ENCODE peak calls at places on chromosomes 3 and 15, in five cellular contexts. One of them, this sample, is unnamed.
A peak's percentile ranks its signal among the peaks of the same experiment; 100 is the strongest.

GRCh38 chr3:141370065-141370533 is 1.8 kb downstream of the ZBTB38 start:
- DNase-seq in colonic mucosa: peak; percentile 66
- DNase-seq in adrenal gland: peak; percentile 70
- DNase-seq in A549: peak; percentile 92
- DNase-seq in astrocyte: peak; percentile 87
- DNase-seq in this sample: peak; percentile 53

GRCh38 chr3:52773361-52774065 is 2.8 kb upstream of the NEK4 start:
- DNase-seq in astrocyte: no peak
- DNase-seq in adrenal gland: no peak
- DNase-seq in A549: no peak
- DNase-seq in colonic mucosa: no peak
- DNase-seq in this sample: no peak

GRCh38 chr15:41006479-41006878 is 53.2 kb downstream of the CHAC1 start:
- DNase-seq in colonic mucosa: no peak
- DNase-seq in astrocyte: no peak
- DNase-seq in adrenal gland: no peak
- DNase-seq in A549: no peak
- DNase-seq in this sample: no peak

GRCh38 chr3:158097571-158098553 is 8.4 kb downstream of the SHOX2 start:
- DNase-seq in colonic mucosa: peak; percentile 83
- DNase-seq in A549: peak; percentile 90
- DNase-seq in astrocyte: no peak
- DNase-seq in adrenal gland: peak; percentile 69
- DNase-seq in this sample: peak; percentile 87

GRCh38 chr3:4999626-5000184 is 20.5 kb downstream of the BHLHE40 start:
- DNase-seq in A549: no peak
- DNase-seq in colonic mucosa: no peak
- DNase-seq in adrenal gland: no peak
- DNase-seq in astrocyte: no peak
- DNase-seq in this sample: no peak

GRCh38 chr3:111845996-111846395 is 13.1 kb upstream of the PHLDB2 start:
- DNase-seq in A549: no peak
- DNase-seq in colonic mucosa: no peak
- DNase-seq in astrocyte: no peak
- DNase-seq in adrenal gland: no peak
- DNase-seq in this sample: no peak

GRCh38 chr3:160450846-160451245 is 1.3 kb upstream of the TRIM59 start:
- DNase-seq in adrenal gland: no peak
- DNase-seq in colonic mucosa: no peak
- DNase-seq in A549: no peak
- DNase-seq in astrocyte: peak; percentile 90
- DNase-seq in this sample: no peak

GRCh38 chr3:179760944-179761343 is 108.1 kb downstream of the USP13 start:
- DNase-seq in colonic mucosa: no peak
- DNase-seq in adrenal gland: peak; percentile 81
- DNase-seq in A549: peak; percentile 33
- DNase-seq in astrocyte: peak; percentile 61
- DNase-seq in this sample: no peak

GRCh38 chr3:10988003-10988402 is 4.5 kb upstream of the SLC6A1 start:
- DNase-seq in astrocyte: no peak
- DNase-seq in A549: no peak
- DNase-seq in adrenal gland: no peak
- DNase-seq in colonic mucosa: no peak
- DNase-seq in this sample: no peak

GRCh38 chr3:84209473-84209872 is 749.3 kb upstream of the CADM2 start:
- DNase-seq in colonic mucosa: no peak
- DNase-seq in A549: no peak
- DNase-seq in adrenal gland: no peak
- DNase-seq in astrocyte: no peak
- DNase-seq in this sample: no peak

GRCh38 chr3:4302747-4303146 is 422 bp upstream of the SETMAR start:
- DNase-seq in A549: no peak
- DNase-seq in astrocyte: no peak
- DNase-seq in colonic mucosa: peak; percentile 25
- DNase-seq in adrenal gland: no peak
- DNase-seq in this sample: peak; percentile 13

GRCh38 chr3:60755094-60755493 is 496.2 kb downstream of the FHIT start:
- DNase-seq in adrenal gland: no peak
- DNase-seq in colonic mucosa: no peak
- DNase-seq in astrocyte: no peak
- DNase-seq in A549: peak; percentile 8
- DNase-seq in this sample: no peak

GRCh38 chr3:129618186-129618820 is 11.8 kb upstream of the PLXND1 start:
- DNase-seq in adrenal gland: no peak
- DNase-seq in colonic mucosa: no peak
- DNase-seq in astrocyte: no peak
- DNase-seq in A549: no peak
- DNase-seq in this sample: no peak

GRCh38 chr3:10725067-10725466 is 91.0 kb upstream of the SLC6A11 start:
- DNase-seq in astrocyte: no peak
- DNase-seq in colonic mucosa: no peak
- DNase-seq in A549: no peak
- DNase-seq in adrenal gland: no peak
- DNase-seq in this sample: no peak

GRCh38 chr15:81373996-81374395 is at the start of gene TMC3:
- DNase-seq in A549: no peak
- DNase-seq in colonic mucosa: no peak
- DNase-seq in astrocyte: peak; percentile 77
- DNase-seq in adrenal gland: no peak
- DNase-seq in this sample: no peak

GRCh38 chr15:39658740-39659139 is 77.9 kb downstream of the THBS1 start:
- DNase-seq in colonic mucosa: no peak
- DNase-seq in astrocyte: no peak
- DNase-seq in adrenal gland: no peak
- DNase-seq in A549: no peak
- DNase-seq in this sample: no peak

GRCh38 chr3:16064660-16065414 is 109.6 kb upstream of the GALNT15 start:
- DNase-seq in colonic mucosa: peak; percentile 53
- DNase-seq in astrocyte: peak; percentile 95
- DNase-seq in A549: peak; percentile 51
- DNase-seq in adrenal gland: peak; percentile 71
- DNase-seq in this sample: peak; percentile 48

GRCh38 chr15:52220251-52220650 is 29.1 kb upstream of the GNB5 start:
- DNase-seq in colonic mucosa: no peak
- DNase-seq in A549: no peak
- DNase-seq in adrenal gland: no peak
- DNase-seq in astrocyte: no peak
- DNase-seq in this sample: no peak

GRCh38 chr3:134694946-134695543 is 44.2 kb upstream of the KY start:
- DNase-seq in astrocyte: no peak
- DNase-seq in colonic mucosa: no peak
- DNase-seq in adrenal gland: no peak
- DNase-seq in A549: no peak
- DNase-seq in this sample: no peak

DNA sequence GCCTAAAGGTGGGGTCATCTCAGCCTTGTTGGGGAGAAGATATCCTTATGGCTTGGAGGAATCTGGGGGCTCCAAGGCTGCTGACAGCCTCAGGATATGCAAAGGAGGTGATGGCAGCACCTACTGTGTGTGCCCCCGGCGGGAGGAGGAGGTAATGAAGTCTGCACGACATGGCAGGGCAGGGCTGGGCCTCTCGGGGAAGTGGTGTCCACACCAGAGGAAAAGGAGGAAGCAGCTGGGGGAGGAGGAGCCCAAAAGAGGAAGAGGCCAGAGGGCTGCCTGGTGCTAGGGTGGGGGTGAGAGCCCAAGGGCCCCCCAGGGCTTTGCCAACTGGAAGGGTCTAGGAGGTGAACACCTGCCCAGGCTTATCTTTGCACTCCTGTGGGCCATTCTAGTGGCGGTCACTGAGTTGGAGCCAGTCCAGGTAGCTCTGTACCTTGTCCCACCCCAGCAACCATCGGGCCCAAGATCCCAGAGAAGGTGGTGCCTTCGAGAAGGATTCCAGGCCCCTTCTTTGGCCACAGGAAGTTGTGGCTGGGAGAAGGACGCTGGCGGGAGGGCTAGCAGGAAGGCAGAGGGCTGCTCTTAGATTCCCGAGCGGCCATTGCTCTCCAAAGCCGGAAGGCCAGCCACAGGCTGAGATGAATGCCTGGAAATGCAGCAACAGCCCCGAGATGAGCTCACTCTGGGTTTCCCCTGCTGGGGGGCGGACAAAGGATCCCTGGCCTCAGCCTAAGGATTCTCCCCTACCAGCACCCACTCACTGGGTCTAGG is 7.0 kb downstream of the GNAI2 start:
- DNase-seq in A549: no peak
- DNase-seq in astrocyte: peak; percentile 58
- DNase-seq in colonic mucosa: peak; percentile 65
- DNase-seq in adrenal gland: peak; percentile 74
- DNase-seq in this sample: no peak
- H3K4me1 ChIP-seq in A549: peaks cover 35% of the 10 kb centered on the region
- H3K4me1 ChIP-seq in astrocyte: peaks cover 77% of the 10 kb centered on the region
- H3K4me1 ChIP-seq in colonic mucosa: peaks cover 33% of the 10 kb centered on the region
- H3K4me1 ChIP-seq in adrenal gland: peaks cover 97% of the 10 kb centered on the region
- H3K4me1 ChIP-seq in this sample: peaks cover 63% of the 10 kb centered on the region

GRCh38 chr3:9469953-9470352 is 72.5 kb downstream of the SETD5 start:
- DNase-seq in adrenal gland: no peak
- DNase-seq in colonic mucosa: no peak
- DNase-seq in A549: no peak
- DNase-seq in astrocyte: no peak
- DNase-seq in this sample: no peak

GRCh38 chr3:9468460-9468859 is 71.0 kb downstream of the SETD5 start:
- DNase-seq in astrocyte: no peak
- DNase-seq in colonic mucosa: no peak
- DNase-seq in adrenal gland: no peak
- DNase-seq in A549: no peak
- DNase-seq in this sample: no peak

GRCh38 chr3:9467451-9467850 is 70.0 kb downstream of the SETD5 start:
- DNase-seq in A549: no peak
- DNase-seq in colonic mucosa: no peak
- DNase-seq in adrenal gland: no peak
- DNase-seq in astrocyte: no peak
- DNase-seq in this sample: no peak
- H3K27ac ChIP-seq in A549: no peak overlapping the region
- H3K27ac ChIP-seq in colonic mucosa: no peak overlapping the region
- H3K27ac ChIP-seq in adrenal gland: no peak overlapping the region
- H3K27ac ChIP-seq in astrocyte: no peak overlapping the region
- H3K27ac ChIP-seq in this sample: no peak overlapping the region

GRCh38 chr3:46065294-46065705 is 38.0 kb upstream of the XCR1 start:
- DNase-seq in colonic mucosa: peak; percentile 51
- DNase-seq in A549: no peak
- DNase-seq in adrenal gland: no peak
- DNase-seq in astrocyte: no peak
- DNase-seq in this sample: no peak
- H3K4me1 ChIP-seq in colonic mucosa: no peaks in the 10 kb centered on the region
- H3K4me1 ChIP-seq in A549: no peaks in the 10 kb centered on the region
- H3K4me1 ChIP-seq in adrenal gland: no peaks in the 10 kb centered on the region
- H3K4me1 ChIP-seq in astrocyte: no peaks in the 10 kb centered on the region
- H3K4me1 ChIP-seq in this sample: no peaks in the 10 kb centered on the region

GRCh38 chr15:78995921-78996780 is 51.3 kb upstream of the CTSH start:
- DNase-seq in colonic mucosa: no peak
- DNase-seq in astrocyte: no peak
- DNase-seq in A549: no peak
- DNase-seq in adrenal gland: no peak
- DNase-seq in this sample: no peak
- H3K27ac ChIP-seq in colonic mucosa: no peak overlapping the region
- H3K27ac ChIP-seq in astrocyte: no peak overlapping the region
- H3K27ac ChIP-seq in A549: peak overlapping the region; percentile 65
- H3K27ac ChIP-seq in adrenal gland: no peak overlapping the region
- H3K27ac ChIP-seq in this sample: no peak overlapping the region

GRCh38 chr3:177037241-177037640 is 160.0 kb downstream of the TBL1XR1 start:
- DNase-seq in A549: no peak
- DNase-seq in colonic mucosa: no peak
- DNase-seq in astrocyte: peak; percentile 35
- DNase-seq in adrenal gland: peak; percentile 23
- DNase-seq in this sample: no peak
- H3K4me1 ChIP-seq in A549: peaks cover 16% of the 10 kb centered on the region
- H3K4me1 ChIP-seq in colonic mucosa: no peaks in the 10 kb centered on the region
- H3K4me1 ChIP-seq in astrocyte: peaks cover 5% of the 10 kb centered on the region
- H3K4me1 ChIP-seq in adrenal gland: peaks cover 32% of the 10 kb centered on the region
- H3K4me1 ChIP-seq in this sample: no peaks in the 10 kb centered on the region

GRCh38 chr3:50263443-50264388 is 5.2 kb upstream of the SEMA3B start:
- DNase-seq in astrocyte: no peak
- DNase-seq in adrenal gland: peak; percentile 92
- DNase-seq in A549: no peak
- DNase-seq in colonic mucosa: no peak
- DNase-seq in this sample: no peak

GRCh38 chr3:50262778-50263177 is 6.2 kb upstream of the SEMA3B start:
- DNase-seq in A549: no peak
- DNase-seq in astrocyte: no peak
- DNase-seq in adrenal gland: no peak
- DNase-seq in colonic mucosa: no peak
- DNase-seq in this sample: no peak

GRCh38 chr3:50264964-50265485 is 3.9 kb upstream of the SEMA3B start:
- DNase-seq in colonic mucosa: no peak
- DNase-seq in astrocyte: no peak
- DNase-seq in A549: no peak
- DNase-seq in adrenal gland: peak; percentile 54
- DNase-seq in this sample: no peak

GRCh38 chr3:50265988-50266387 is 3.0 kb upstream of the SEMA3B start:
- DNase-seq in A549: no peak
- DNase-seq in adrenal gland: peak; percentile 18
- DNase-seq in astrocyte: no peak
- DNase-seq in colonic mucosa: no peak
- DNase-seq in this sample: no peak

GRCh38 chr3:50264389-50264963 is 4.5 kb upstream of the SEMA3B start:
- DNase-seq in adrenal gland: peak; percentile 92
- DNase-seq in astrocyte: peak; percentile 94
- DNase-seq in A549: peak; percentile 84
- DNase-seq in colonic mucosa: peak; percentile 60
- DNase-seq in this sample: peak; percentile 73
- H3K27ac ChIP-seq in adrenal gland: peak overlapping the region; percentile 92
- H3K27ac ChIP-seq in astrocyte: peak overlapping the region; percentile 67
- H3K27ac ChIP-seq in A549: peak overlapping the region; percentile 71
- H3K27ac ChIP-seq in colonic mucosa: peak overlapping the region; percentile 85
- H3K27ac ChIP-seq in this sample: peak overlapping the region; percentile 93

GRCh38 chr3:32460031-32460749 is 42.5 kb downstream of the CMTM6 start:
- DNase-seq in A549: no peak
- DNase-seq in adrenal gland: no peak
- DNase-seq in colonic mucosa: no peak
- DNase-seq in astrocyte: no peak
- DNase-seq in this sample: no peak

GRCh38 chr3:32459474-32459873 is 43.2 kb downstream of the CMTM6 start:
- DNase-seq in A549: no peak
- DNase-seq in adrenal gland: no peak
- DNase-seq in astrocyte: no peak
- DNase-seq in colonic mucosa: no peak
- DNase-seq in this sample: no peak

GRCh38 chr3:32455609-32456428 is 46.8 kb downstream of the CMTM6 start:
- DNase-seq in adrenal gland: no peak
- DNase-seq in A549: no peak
- DNase-seq in astrocyte: no peak
- DNase-seq in colonic mucosa: peak; percentile 16
- DNase-seq in this sample: no peak

GRCh38 chr3:32456429-32457130 is 46.1 kb downstream of the CMTM6 start:
- DNase-seq in colonic mucosa: peak; percentile 11
- DNase-seq in astrocyte: no peak
- DNase-seq in A549: no peak
- DNase-seq in adrenal gland: no peak
- DNase-seq in this sample: no peak

DNA sequence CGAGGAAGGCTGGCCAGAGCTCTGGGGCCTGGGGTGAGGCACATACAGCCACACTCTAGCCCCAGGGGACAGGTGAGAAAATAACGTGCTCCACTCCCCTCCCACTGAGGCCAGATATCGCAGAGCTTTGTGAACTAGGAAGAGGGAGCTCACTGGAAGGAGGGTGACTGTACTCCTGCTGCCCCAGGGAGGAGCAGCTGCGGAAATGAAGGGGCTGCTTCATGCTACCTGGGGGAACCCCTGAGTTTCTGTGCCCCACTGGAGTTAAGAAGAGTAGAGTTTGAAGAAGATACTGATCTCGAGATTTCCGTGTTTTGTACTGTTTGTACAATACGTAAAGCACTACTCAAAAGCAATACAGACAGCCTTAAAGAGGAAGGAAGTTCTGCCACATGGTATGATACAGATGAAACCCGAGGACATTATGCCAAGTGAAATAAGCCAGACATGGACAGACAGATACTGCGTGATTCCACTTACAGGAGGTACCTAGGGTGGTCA is 44.6 kb downstream of the CMTM6 start:
- DNase-seq in A549: no peak
- DNase-seq in colonic mucosa: no peak
- DNase-seq in adrenal gland: no peak
- DNase-seq in astrocyte: no peak
- DNase-seq in this sample: no peak
- H3K4me1 ChIP-seq in A549: peaks cover 5% of the 10 kb centered on the region
- H3K4me1 ChIP-seq in colonic mucosa: no peaks in the 10 kb centered on the region
- H3K4me1 ChIP-seq in adrenal gland: no peaks in the 10 kb centered on the region
- H3K4me1 ChIP-seq in astrocyte: peaks cover 2% of the 10 kb centered on the region
- H3K4me1 ChIP-seq in this sample: peaks cover 18% of the 10 kb centered on the region

This sample was measured in body of pancreas.